ENCODE peak calls at places on chromosome 12, in nine cellular contexts. J, V, H, X, C, K, L, T and U are unnamed samples.

GRCh38 chr12:95168746-95169145 is 48.5 kb downstream of the FGD6 start:
- DNase-seq in J (no peak), V (no peak), H (no peak), X (no peak), C (no peak), K (no peak), L (no peak), T (no peak), U (no peak)

GRCh38 chr12:101343893-101344292 is 63.7 kb downstream of the ARL1 start:
- DNase-seq in J (no peak), V (no peak), H (no peak), X (no peak), C (no peak), K (no peak), L (no peak), T (no peak), U (no peak)

GRCh38 chr12:111163422-111163821 is 205.5 kb downstream of the PHETA1 start:
- DNase-seq in J (no peak), V (no peak), H (no peak), X (no peak), C (no peak), K (no peak), L (no peak), T (no peak), U (no peak)

GRCh38 chr12:112308652-112309051 is 73.6 kb downstream of the HECTD4 start:
- DNase-seq in J (no peak), V (no peak), H (no peak), X (no peak), C (peak), K (no peak), L (no peak), T (no peak), U (no peak)

GRCh38 chr12:105330938-105331804 is 680 bp downstream of the C12orf75 start:
- DNase-seq in J (no peak), V (no peak), H (no peak), X (peak), C (no peak), K (peak), L (peak), T (no peak), U (peak)

GRCh38 chr12:80752464-80752863 is 35.8 kb downstream of the MYF5 start:
- DNase-seq in J (no peak), V (no peak), H (no peak), X (no peak), C (peak), K (no peak), L (no peak), T (no peak), U (no peak)

GRCh38 chr12:75322464-75322863 is 7.7 kb downstream of the CAPS2 start:
- DNase-seq in J (no peak), V (no peak), H (peak), X (no peak), C (peak), K (no peak), L (no peak), T (no peak), U (no peak)

GRCh38 chr12:99906786-99907185 is 78.0 kb downstream of the ANKS1B start:
- DNase-seq in J (no peak), V (no peak), H (no peak), X (no peak), C (no peak), K (no peak), L (no peak), T (no peak), U (no peak)

GRCh38 chr12:11716794-11717532 is 67.5 kb downstream of the ETV6 start:
- DNase-seq in J (no peak), V (no peak), H (no peak), X (no peak), C (peak), K (no peak), L (no peak), T (no peak), U (no peak)

GRCh38 chr12:85036241-85036707 is at the start of the genes LRRIQ1 and TSPAN19:
- DNase-seq in J (peak), V (peak), H (peak), X (peak), C (peak), K (peak), L (peak), T (peak), U (no peak)

GRCh38 chr12:131620946-131621681 is 89.8 kb upstream of the SFSWAP start:
- DNase-seq in J (no peak), V (no peak), H (no peak), X (no peak), C (no peak), K (no peak), L (no peak), T (no peak), U (no peak)

GRCh38 chr12:4984971-4985370 is 58.7 kb upstream of the KCNA5 start:
- DNase-seq in J (no peak), V (no peak), H (no peak), X (peak), C (no peak), K (no peak), L (no peak), T (no peak), U (no peak)

GRCh38 chr12:12985817-12986408 is 14.2 kb downstream of the HEBP1 start:
- DNase-seq in J (no peak), V (no peak), H (no peak), X (no peak), C (peak), K (no peak), L (peak), T (no peak), U (no peak)

GRCh38 chr12:55996201-55996714 is 818 bp upstream of the SUOX start:
- DNase-seq in J (no peak), V (no peak), H (no peak), X (peak), C (peak), K (no peak), L (peak), T (no peak), U (peak)

GRCh38 chr12:66508025-66508424 is 170.9 kb downstream of the GRIP1 start:
- DNase-seq in J (no peak), V (no peak), H (no peak), X (no peak), C (no peak), K (no peak), L (no peak), T (no peak), U (no peak)

GRCh38 chr12:78018939-78019338 is 188.2 kb downstream of the NAV3 start:
- DNase-seq in J (no peak), V (no peak), H (no peak), X (no peak), C (peak), K (no peak), L (no peak), T (no peak), U (no peak)

GRCh38 chr12:99111600-99111999 is 466.5 kb downstream of the APAF1 start:
- DNase-seq in J (no peak), V (no peak), H (no peak), X (peak), C (no peak), K (no peak), L (no peak), T (no peak), U (no peak)

GRCh38 chr12:63294327-63294632 is 143.3 kb upstream of the AVPR1A start:
- DNase-seq in J (no peak), V (no peak), H (peak), X (no peak), C (peak), K (no peak), L (no peak), T (no peak), U (no peak)